ENCODE peak calls at places on chromosome 11, in seven cellular contexts. X, R, Z, M, C, H and Y are unnamed samples.

GRCh38 chr11:2097356-2097997 is 41.7 kb downstream of the IGF2 start:
- DNase-seq in X (peak), R (peak), Z (no peak), M (no peak), C (peak), H (peak), Y (peak)

GRCh38 chr11:54944211-54944610 is 237.6 kb downstream of the OR4A5 start:
- DNase-seq in X (no peak), R (no peak), Z (no peak), M (no peak), C (no peak), H (no peak), Y (no peak)

GRCh38 chr11:72577271-72577681 is 96.9 kb downstream of the PDE2A start:
- DNase-seq in X (no peak), R (no peak), Z (no peak), M (no peak), C (no peak), H (no peak), Y (no peak)

GRCh38 chr11:120030411-120030810 is 107.5 kb downstream of the TRIM29 start:
- DNase-seq in X (no peak), R (no peak), Z (no peak), M (no peak), C (no peak), H (no peak), Y (no peak)

GRCh38 chr11:47305734-47306483 is 36.0 kb downstream of the MADD start:
- DNase-seq in X (peak), R (no peak), Z (no peak), M (no peak), C (no peak), H (no peak), Y (peak)

GRCh38 chr11:45180158-45180887 is 33.9 kb downstream of the PRDM11 start:
- DNase-seq in X (peak), R (peak), Z (no peak), M (peak), C (no peak), H (no peak), Y (peak)

GRCh38 chr11:12502041-12502440 is 124.7 kb downstream of the PARVA start:
- DNase-seq in X (no peak), R (no peak), Z (no peak), M (no peak), C (peak), H (peak), Y (peak)

GRCh38 chr11:3375552-3375951 is 3.4 kb downstream of the ZNF195 start:
- DNase-seq in X (no peak), R (no peak), Z (no peak), M (no peak), C (peak), H (no peak), Y (no peak)

GRCh38 chr11:61369372-61370348 is 7.5 kb downstream of the TMEM138 start:
- DNase-seq in X (peak), R (no peak), Z (no peak), M (no peak), C (peak), H (peak), Y (peak)

GRCh38 chr11:18669629-18670162 is 28.9 kb upstream of the TMEM86A start:
- DNase-seq in X (no peak), R (no peak), Z (no peak), M (no peak), C (no peak), H (no peak), Y (no peak)

GRCh38 chr11:103396237-103396636 is 287.0 kb downstream of the DYNC2H1 start:
- DNase-seq in X (no peak), R (no peak), Z (no peak), M (no peak), C (no peak), H (no peak), Y (no peak)

GRCh38 chr11:82906236-82906635 is 4.7 kb downstream of the DDIAS start:
- DNase-seq in X (no peak), R (peak), Z (no peak), M (peak), C (peak), H (peak), Y (peak)

GRCh38 chr11:31812392-31813241 is 1.5 kb upstream of the PAX6 start:
- DNase-seq in X (no peak), R (no peak), Z (peak), M (peak), C (peak), H (no peak), Y (peak)

GRCh38 chr11:112928136-112928535 is 33.1 kb upstream of the NCAM1 start:
- DNase-seq in X (no peak), R (no peak), Z (no peak), M (no peak), C (no peak), H (no peak), Y (no peak)

GRCh38 chr11:74696932-74697687 is 34.1 kb downstream of the CHRDL2 start:
- DNase-seq in X (peak), R (peak), Z (no peak), M (no peak), C (peak), H (peak), Y (no peak)

GRCh38 chr11:14565845-14566244 is 45.7 kb upstream of the PSMA1 start:
- DNase-seq in X (no peak), R (no peak), Z (no peak), M (no peak), C (no peak), H (no peak), Y (no peak)

GRCh38 chr11:126359431-126360048 is 4.1 kb downstream of the ST3GAL4 start:
- DNase-seq in X (peak), R (no peak), Z (no peak), M (peak), C (peak), H (no peak), Y (peak)

GRCh38 chr11:16632295-16633200 is 105.9 kb upstream of the C11orf58 start:
- DNase-seq in X (no peak), R (peak), Z (no peak), M (no peak), C (peak), H (no peak), Y (no peak)

GRCh38 chr11:46856605-46857339 is 10.7 kb upstream of the CKAP5 start:
- DNase-seq in X (no peak), R (no peak), Z (no peak), M (no peak), C (no peak), H (no peak), Y (no peak)

GRCh38 chr11:78194490-78194889 is 5.8 kb downstream of the USP35 start:
- DNase-seq in X (no peak), R (no peak), Z (no peak), M (no peak), C (no peak), H (no peak), Y (no peak)

GRCh38 chr11:68683952-68684384 is 376 bp upstream of the GAL start:
- DNase-seq in X (no peak), R (no peak), Z (no peak), M (no peak), C (no peak), H (no peak), Y (no peak)

GRCh38 chr11:116170526-116171120 is 602.2 kb downstream of the BUD13 start:
- DNase-seq in X (no peak), R (no peak), Z (no peak), M (peak), C (no peak), H (no peak), Y (no peak)

GRCh38 chr11:110991621-110992355 is 253.7 kb upstream of the POU2AF2 start:
- DNase-seq in X (no peak), R (no peak), Z (no peak), M (no peak), C (peak), H (peak), Y (peak)